ENCODE peak calls at places on chromosomes 2 and 18, in ten cellular contexts. One of them, this sample, is unnamed.

GRCh38 chr2:86631846-86632485 is 8.3 kb upstream of the RNF103 start:
- DNase-seq in foreskin melanocyte: no peak
- DNase-seq in EL: peak
- DNase-seq in small intestine: peak
- DNase-seq in Daoy: peak
- DNase-seq in WTC11: no peak
- DNase-seq in IMR-90: no peak
- DNase-seq in fibroblast of pulmonary artery: no peak
- DNase-seq in activated naive CD4-positive, alpha-beta T cell treated with anti-CD3 and anti-CD28 coated beads for 36 hours: no peak
- DNase-seq in foreskin fibroblast: no peak
- DNase-seq in this sample: no peak

GRCh38 chr2:23563673-23564617 is 179.0 kb downstream of the KLHL29 start:
- DNase-seq in foreskin melanocyte: peak
- DNase-seq in activated naive CD4-positive, alpha-beta T cell treated with anti-CD3 and anti-CD28 coated beads for 36 hours: no peak
- DNase-seq in EL: peak
- DNase-seq in fibroblast of pulmonary artery: peak
- DNase-seq in WTC11: peak
- DNase-seq in foreskin fibroblast: peak
- DNase-seq in IMR-90: peak
- DNase-seq in small intestine: no peak
- DNase-seq in Daoy: peak
- DNase-seq in this sample: peak

GRCh38 chr2:241036964-241037421 is 38.6 kb downstream of the SNED1 start:
- DNase-seq in Daoy: no peak
- DNase-seq in small intestine: no peak
- DNase-seq in activated naive CD4-positive, alpha-beta T cell treated with anti-CD3 and anti-CD28 coated beads for 36 hours: peak
- DNase-seq in EL: no peak
- DNase-seq in IMR-90: no peak
- DNase-seq in fibroblast of pulmonary artery: no peak
- DNase-seq in foreskin melanocyte: no peak
- DNase-seq in foreskin fibroblast: no peak
- DNase-seq in WTC11: no peak
- DNase-seq in this sample: peak

GRCh38 chr18:9437049-9437448 is 38.3 kb upstream of the RALBP1 start:
- DNase-seq in activated naive CD4-positive, alpha-beta T cell treated with anti-CD3 and anti-CD28 coated beads for 36 hours: no peak
- DNase-seq in IMR-90: peak
- DNase-seq in small intestine: no peak
- DNase-seq in WTC11: no peak
- DNase-seq in fibroblast of pulmonary artery: peak
- DNase-seq in Daoy: no peak
- DNase-seq in foreskin fibroblast: peak
- DNase-seq in EL: peak
- DNase-seq in foreskin melanocyte: no peak
- DNase-seq in this sample: no peak

GRCh38 chr18:76376225-76376624 is 118.8 kb downstream of the ZNF516 start:
- DNase-seq in WTC11: no peak
- DNase-seq in fibroblast of pulmonary artery: no peak
- DNase-seq in small intestine: no peak
- DNase-seq in Daoy: no peak
- DNase-seq in foreskin fibroblast: peak
- DNase-seq in activated naive CD4-positive, alpha-beta T cell treated with anti-CD3 and anti-CD28 coated beads for 36 hours: no peak
- DNase-seq in IMR-90: peak
- DNase-seq in foreskin melanocyte: no peak
- DNase-seq in EL: no peak
- DNase-seq in this sample: no peak

GRCh38 chr2:21052044-21052443 is 8.2 kb upstream of the APOB start:
- DNase-seq in fibroblast of pulmonary artery: no peak
- DNase-seq in activated naive CD4-positive, alpha-beta T cell treated with anti-CD3 and anti-CD28 coated beads for 36 hours: no peak
- DNase-seq in foreskin melanocyte: no peak
- DNase-seq in EL: no peak
- DNase-seq in Daoy: no peak
- DNase-seq in WTC11: no peak
- DNase-seq in small intestine: peak
- DNase-seq in foreskin fibroblast: no peak
- DNase-seq in IMR-90: no peak
- DNase-seq in this sample: no peak

GRCh38 chr2:132936261-132936660 is 266.3 kb upstream of the LYPD1 start:
- DNase-seq in foreskin melanocyte: no peak
- DNase-seq in fibroblast of pulmonary artery: peak
- DNase-seq in EL: peak
- DNase-seq in activated naive CD4-positive, alpha-beta T cell treated with anti-CD3 and anti-CD28 coated beads for 36 hours: no peak
- DNase-seq in foreskin fibroblast: no peak
- DNase-seq in small intestine: no peak
- DNase-seq in Daoy: peak
- DNase-seq in IMR-90: peak
- DNase-seq in WTC11: no peak
- DNase-seq in this sample: no peak

GRCh38 chr2:16437189-16437588 is 228.4 kb downstream of the CYRIA start:
- DNase-seq in WTC11: no peak
- DNase-seq in IMR-90: no peak
- DNase-seq in activated naive CD4-positive, alpha-beta T cell treated with anti-CD3 and anti-CD28 coated beads for 36 hours: no peak
- DNase-seq in fibroblast of pulmonary artery: no peak
- DNase-seq in foreskin melanocyte: no peak
- DNase-seq in EL: no peak
- DNase-seq in Daoy: no peak
- DNase-seq in foreskin fibroblast: no peak
- DNase-seq in small intestine: no peak
- DNase-seq in this sample: no peak

GRCh38 chr2:101501443-101501842 is 26.5 kb upstream of the RFX8 start:
- DNase-seq in fibroblast of pulmonary artery: no peak
- DNase-seq in IMR-90: peak
- DNase-seq in Daoy: peak
- DNase-seq in WTC11: no peak
- DNase-seq in foreskin melanocyte: no peak
- DNase-seq in EL: no peak
- DNase-seq in foreskin fibroblast: no peak
- DNase-seq in small intestine: no peak
- DNase-seq in activated naive CD4-positive, alpha-beta T cell treated with anti-CD3 and anti-CD28 coated beads for 36 hours: peak
- DNase-seq in this sample: no peak

GRCh38 chr18:27377251-27377650 is 192.1 kb upstream of the CHST9 start:
- DNase-seq in foreskin fibroblast: no peak
- DNase-seq in EL: no peak
- DNase-seq in WTC11: no peak
- DNase-seq in IMR-90: no peak
- DNase-seq in fibroblast of pulmonary artery: no peak
- DNase-seq in foreskin melanocyte: no peak
- DNase-seq in activated naive CD4-positive, alpha-beta T cell treated with anti-CD3 and anti-CD28 coated beads for 36 hours: no peak
- DNase-seq in small intestine: no peak
- DNase-seq in Daoy: peak
- DNase-seq in this sample: no peak

GRCh38 chr2:9204939-9205338 is 1.7 kb upstream of the ASAP2 start:
- DNase-seq in WTC11: no peak
- DNase-seq in IMR-90: no peak
- DNase-seq in foreskin fibroblast: no peak
- DNase-seq in fibroblast of pulmonary artery: no peak
- DNase-seq in small intestine: peak
- DNase-seq in EL: no peak
- DNase-seq in foreskin melanocyte: no peak
- DNase-seq in Daoy: no peak
- DNase-seq in activated naive CD4-positive, alpha-beta T cell treated with anti-CD3 and anti-CD28 coated beads for 36 hours: no peak
- DNase-seq in this sample: no peak

GRCh38 chr2:239062743-239063142 is 214.9 kb downstream of the TWIST2 start:
- DNase-seq in EL: no peak
- DNase-seq in foreskin melanocyte: no peak
- DNase-seq in fibroblast of pulmonary artery: no peak
- DNase-seq in IMR-90: no peak
- DNase-seq in Daoy: no peak
- DNase-seq in WTC11: no peak
- DNase-seq in foreskin fibroblast: no peak
- DNase-seq in activated naive CD4-positive, alpha-beta T cell treated with anti-CD3 and anti-CD28 coated beads for 36 hours: no peak
- DNase-seq in small intestine: no peak
- DNase-seq in this sample: no peak